ENCODE peak calls at places on chromosome 19, in six cellular contexts. T is stomach; U is stimulated activated CD4-positive, alpha-beta T cell treated with anti-CD3 and anti-CD28 coated beads, Interleukin-4, amount 100 ng/mL, for 24 hours; W is NCI-H1048; P is glutamatergic neuron; Q is T follicular helper cell. K is an unnamed sample.

GRCh38 chr19:31135841-31136240 is 213.4 kb downstream of the TSHZ3 start:
- DNase-seq in Q (no peak), U (no peak), W (no peak), T (no peak), P (no peak), K (no peak)

GRCh38 chr19:53647792-53648191 is 16.0 kb downstream of the DPRX start:
- DNase-seq in P (no peak), U (no peak), W (no peak), T (no peak), Q (no peak), K (no peak)

GRCh38 chr19:32450217-32450616 is 44.6 kb downstream of the DPY19L3 start:
- DNase-seq in U (no peak), Q (no peak), P (no peak), T (no peak), W (no peak), K (no peak)

GRCh38 chr19:14450168-14450874 is 17.2 kb downstream of the PKN1 start:
- DNase-seq in U (peak), P (peak), Q (peak), T (no peak), W (peak), K (no peak)

GRCh38 chr19:55698256-55698655 is 23.2 kb downstream of the EPN1 start:
- DNase-seq in P (no peak), T (no peak), Q (no peak), U (no peak), W (no peak), K (no peak)

GRCh38 chr19:21020298-21021227 is at the start of gene ZNF430:
- DNase-seq in P (peak), W (peak), U (peak), T (peak), Q (peak), K (peak)

GRCh38 chr19:6209233-6209632 is 70.5 kb downstream of the MLLT1 start:
- DNase-seq in W (no peak), P (no peak), T (no peak), U (no peak), Q (no peak), K (no peak)

GRCh38 chr19:23901360-23901759 is 13.3 kb upstream of the ZNF726 start:
- DNase-seq in P (no peak), W (no peak), T (no peak), U (no peak), Q (no peak), K (no peak)

GRCh38 chr19:40604647-40605200 is 3.6 kb downstream of the LTBP4 start:
- DNase-seq in Q (no peak), P (no peak), W (no peak), T (no peak), U (no peak), K (no peak)

GRCh38 chr19:38004505-38005223 is 97.7 kb downstream of the SIPA1L3 start:
- DNase-seq in Q (no peak), W (peak), T (peak), U (no peak), P (peak), K (no peak)

GRCh38 chr19:34555447-34555846 is 73.9 kb downstream of the WTIP start:
- DNase-seq in P (no peak), W (no peak), T (no peak), Q (no peak), U (no peak), K (no peak)

GRCh38 chr19:38675611-38676010 is 28.2 kb downstream of the ACTN4 start:
- DNase-seq in T (no peak), P (no peak), U (no peak), Q (no peak), W (no peak), K (no peak)

GRCh38 chr19:4534836-4535658 is at the start of gene PLIN5:
- DNase-seq in W (peak), U (peak), Q (peak), T (peak), P (peak), K (no peak)

GRCh38 chr19:48353682-48354081 is 10.1 kb downstream of the TMEM143 start:
- DNase-seq in U (no peak), Q (no peak), T (no peak), W (no peak), P (no peak), K (no peak)

GRCh38 chr19:19562665-19563347 is 24.7 kb downstream of the CILP2 start:
- DNase-seq in Q (no peak), T (no peak), U (peak), W (no peak), P (no peak), K (no peak)

GRCh38 chr19:14363203-14364097 is 17.8 kb upstream of the ADGRE5 start:
- DNase-seq in W (no peak), T (peak), Q (no peak), U (peak), P (peak), K (no peak)

K was measured in NCI-H187 treated with DMSO at 0.1 percent for 48 hours.